ENCODE peak calls at places on chromosomes 11 and 22, in eight cellular contexts. One of them, this sample, is unnamed.

GRCh38 chr22:25363474-25363873 is 144.0 kb downstream of the CRYBB2 start:
- DNase-seq in SK-MEL-5: no peak
- DNase-seq in HEK293T: no peak
- DNase-seq in NCI-H460: no peak
- DNase-seq in spleen: peak; percentile 59
- DNase-seq in GM23248: no peak
- DNase-seq in caudate nucleus: no peak
- DNase-seq in HTR-8/SVneo: no peak
- DNase-seq in this sample: peak; percentile 3

GRCh38 chr11:45872513-45873356 is 12.7 kb upstream of the MAPK8IP1 start:
- DNase-seq in SK-MEL-5: peak; percentile 86
- DNase-seq in HEK293T: peak; percentile 89
- DNase-seq in NCI-H460: peak; percentile 25
- DNase-seq in spleen: no peak
- DNase-seq in GM23248: peak; percentile 93
- DNase-seq in caudate nucleus: peak; percentile 49
- DNase-seq in HTR-8/SVneo: peak; percentile 87
- DNase-seq in this sample: peak; percentile 54

GRCh38 chr11:42593426-42593825 is 718.4 kb upstream of the API5 start:
- DNase-seq in SK-MEL-5: no peak
- DNase-seq in HEK293T: no peak
- DNase-seq in NCI-H460: no peak
- DNase-seq in spleen: no peak
- DNase-seq in GM23248: no peak
- DNase-seq in caudate nucleus: peak; percentile 4
- DNase-seq in HTR-8/SVneo: no peak
- DNase-seq in this sample: no peak

GRCh38 chr11:118008271-118008903 is 22.2 kb downstream of the IL10RA start:
- DNase-seq in SK-MEL-5: no peak
- DNase-seq in HEK293T: no peak
- DNase-seq in NCI-H460: no peak
- DNase-seq in spleen: peak; percentile 81
- DNase-seq in GM23248: no peak
- DNase-seq in caudate nucleus: no peak
- DNase-seq in HTR-8/SVneo: no peak
- DNase-seq in this sample: no peak

GRCh38 chr11:94968334-94968958 is 4.9 kb downstream of the CWC15 start:
- DNase-seq in SK-MEL-5: peak; percentile 50
- DNase-seq in HEK293T: no peak
- DNase-seq in NCI-H460: peak; percentile 1
- DNase-seq in spleen: no peak
- DNase-seq in GM23248: peak; percentile 79
- DNase-seq in caudate nucleus: no peak
- DNase-seq in HTR-8/SVneo: no peak
- DNase-seq in this sample: no peak

GRCh38 chr11:15507592-15507991 is 392.9 kb downstream of the INSC start:
- DNase-seq in SK-MEL-5: peak; percentile 11
- DNase-seq in HEK293T: no peak
- DNase-seq in NCI-H460: no peak
- DNase-seq in spleen: no peak
- DNase-seq in GM23248: no peak
- DNase-seq in caudate nucleus: no peak
- DNase-seq in HTR-8/SVneo: no peak
- DNase-seq in this sample: peak; percentile 35

GRCh38 chr22:28829358-28830181 is 29.2 kb upstream of the XBP1 start:
- DNase-seq in SK-MEL-5: peak; percentile 78
- DNase-seq in HEK293T: peak; percentile 88
- DNase-seq in NCI-H460: peak; percentile 50
- DNase-seq in spleen: peak; percentile 91
- DNase-seq in GM23248: peak; percentile 85
- DNase-seq in caudate nucleus: peak; percentile 51
- DNase-seq in HTR-8/SVneo: peak; percentile 59
- DNase-seq in this sample: peak; percentile 87

GRCh38 chr11:8015753-8016239 is 28.7 kb downstream of the EIF3F start:
- DNase-seq in SK-MEL-5: no peak
- DNase-seq in HEK293T: no peak
- DNase-seq in NCI-H460: no peak
- DNase-seq in spleen: no peak
- DNase-seq in GM23248: peak; percentile 76
- DNase-seq in caudate nucleus: no peak
- DNase-seq in HTR-8/SVneo: no peak
- DNase-seq in this sample: no peak

GRCh38 chr22:42001127-42001526 is 2.5 kb downstream of the WBP2NL start:
- DNase-seq in SK-MEL-5: no peak
- DNase-seq in HEK293T: no peak
- DNase-seq in NCI-H460: no peak
- DNase-seq in spleen: no peak
- DNase-seq in GM23248: peak; percentile 20
- DNase-seq in caudate nucleus: no peak
- DNase-seq in HTR-8/SVneo: no peak
- DNase-seq in this sample: no peak

GRCh38 chr11:16982256-16982671 is 31.9 kb downstream of the PLEKHA7 start:
- DNase-seq in SK-MEL-5: no peak
- DNase-seq in HEK293T: no peak
- DNase-seq in NCI-H460: no peak
- DNase-seq in spleen: peak; percentile 50
- DNase-seq in GM23248: no peak
- DNase-seq in caudate nucleus: no peak
- DNase-seq in HTR-8/SVneo: no peak
- DNase-seq in this sample: peak; percentile 66

GRCh38 chr22:42720263-42721044 is at the start of gene A4GALT:
- DNase-seq in SK-MEL-5: no peak
- DNase-seq in HEK293T: peak; percentile 47
- DNase-seq in NCI-H460: no peak
- DNase-seq in spleen: peak; percentile 83
- DNase-seq in GM23248: peak; percentile 55
- DNase-seq in caudate nucleus: no peak
- DNase-seq in HTR-8/SVneo: no peak
- DNase-seq in this sample: no peak

GRCh38 chr11:27214713-27215112 is 148.3 kb downstream of the CCDC34 start:
- DNase-seq in SK-MEL-5: no peak
- DNase-seq in HEK293T: no peak
- DNase-seq in NCI-H460: no peak
- DNase-seq in spleen: no peak
- DNase-seq in GM23248: no peak
- DNase-seq in caudate nucleus: no peak
- DNase-seq in HTR-8/SVneo: no peak
- DNase-seq in this sample: no peak

GRCh38 chr11:64652586-64653387 is 61.8 kb downstream of the SLC22A12 start:
- DNase-seq in SK-MEL-5: peak; percentile 79
- DNase-seq in HEK293T: peak; percentile 87
- DNase-seq in NCI-H460: peak; percentile 65
- DNase-seq in spleen: peak; percentile 88
- DNase-seq in GM23248: peak; percentile 75
- DNase-seq in caudate nucleus: peak; percentile 69
- DNase-seq in HTR-8/SVneo: peak; percentile 83
- DNase-seq in this sample: peak; percentile 78

GRCh38 chr11:106619320-106619990 is 398.8 kb downstream of the GUCY1A2 start:
- DNase-seq in SK-MEL-5: no peak
- DNase-seq in HEK293T: no peak
- DNase-seq in NCI-H460: no peak
- DNase-seq in spleen: no peak
- DNase-seq in GM23248: no peak
- DNase-seq in caudate nucleus: no peak
- DNase-seq in HTR-8/SVneo: no peak
- DNase-seq in this sample: no peak

GRCh38 chr22:23068096-23068831 is 2.1 kb upstream of the GNAZ start:
- DNase-seq in SK-MEL-5: no peak
- DNase-seq in HEK293T: no peak
- DNase-seq in NCI-H460: no peak
- DNase-seq in spleen: peak; percentile 58
- DNase-seq in GM23248: no peak
- DNase-seq in caudate nucleus: no peak
- DNase-seq in HTR-8/SVneo: no peak
- DNase-seq in this sample: no peak

GRCh38 chr22:45212306-45212709 is 28.4 kb downstream of the KIAA0930 start:
- DNase-seq in SK-MEL-5: no peak
- DNase-seq in HEK293T: no peak
- DNase-seq in NCI-H460: peak; percentile 38
- DNase-seq in spleen: peak; percentile 79
- DNase-seq in GM23248: peak; percentile 97
- DNase-seq in caudate nucleus: peak; percentile 85
- DNase-seq in HTR-8/SVneo: peak; percentile 81
- DNase-seq in this sample: no peak

GRCh38 chr11:17822021-17822781 is 87.6 kb downstream of the KCNC1 start:
- DNase-seq in SK-MEL-5: peak; percentile 51
- DNase-seq in HEK293T: no peak
- DNase-seq in NCI-H460: no peak
- DNase-seq in spleen: no peak
- DNase-seq in GM23248: peak; percentile 83
- DNase-seq in caudate nucleus: no peak
- DNase-seq in HTR-8/SVneo: no peak
- DNase-seq in this sample: no peak

This sample was measured in body of pancreas.